ENCODE peak calls at places on chromosomes 2 and 18, in eight cellular contexts. P is COR-L47; T is upper lobe of right lung; H is glutamatergic neuron; U is adrenal gland; K is C1 segment of cervical spinal cord; Z is activated T-cell treated with anti-CD3 and anti-CD28 coated beads, Interleukin-2, amount 50 U/mL, for 4 hours; X is esophagus squamous epithelium. Y is an unnamed sample.

GRCh38 chr2:66445781-66446177 is 10.9 kb downstream of the MEIS1 start:
- DNase-seq in P (no peak), T (no peak), H (peak), U (no peak), K (no peak), Z (no peak), X (no peak), Y (no peak)

GRCh38 chr2:20093263-20094141 is 42.1 kb upstream of the LAPTM4A start:
- DNase-seq in P (peak), T (no peak), H (peak), U (peak), K (no peak), Z (no peak), X (no peak), Y (no peak)

GRCh38 chr18:26482567-26482966 is 65.8 kb downstream of the KCTD1 start:
- DNase-seq in P (no peak), T (no peak), H (no peak), U (no peak), K (no peak), Z (no peak), X (no peak), Y (no peak)

GRCh38 chr2:163812926-163813520 is 77.2 kb upstream of the FIGN start:
- DNase-seq in P (no peak), T (no peak), H (no peak), U (no peak), K (no peak), Z (no peak), X (no peak), Y (no peak)

GRCh38 chr18:14086459-14087231 is 45.6 kb downstream of the ZNF519 start:
- DNase-seq in P (peak), T (no peak), H (peak), U (peak), K (peak), Z (no peak), X (no peak), Y (peak)

GRCh38 chr18:24369420-24369819 is 28.2 kb downstream of the OSBPL1A start:
- DNase-seq in P (no peak), T (no peak), H (no peak), U (no peak), K (no peak), Z (no peak), X (no peak), Y (no peak)

GRCh38 chr2:72112421-72112820 is 35.2 kb downstream of the CYP26B1 start:
- DNase-seq in P (no peak), T (no peak), H (no peak), U (no peak), K (no peak), Z (no peak), X (no peak), Y (no peak)

GRCh38 chr2:12755384-12755783 is 38.6 kb downstream of the TRIB2 start:
- DNase-seq in P (no peak), T (no peak), H (no peak), U (peak), K (no peak), Z (no peak), X (no peak), Y (no peak)

GRCh38 chr2:191836853-191837769 is 9.8 kb downstream of the CAVIN2 start:
- DNase-seq in P (no peak), T (peak), H (no peak), U (no peak), K (no peak), Z (no peak), X (no peak), Y (no peak)

GRCh38 chr2:100818606-100819364 is 1.2 kb upstream of the NPAS2 start:
- DNase-seq in P (no peak), T (peak), H (peak), U (peak), K (peak), Z (peak), X (no peak), Y (no peak)